ENCODE peak calls at places on chromosomes 7 and 10, in six cellular contexts. I is GM10248; E is endothelial cell; S is brain microvascular endothelial cell; L is cardiac fibroblast; Q is CD4-positive, alpha-beta T cell. B is an unnamed sample.

GRCh38 chr7:112137141-112138101 is 68.8 kb downstream of the DOCK4 start:
- DNase-seq in I (no peak), Q (no peak), L (no peak), S (no peak), E (no peak), B (no peak)

GRCh38 chr7:111029574-111030357 is 61.2 kb upstream of the LRRN3 start:
- DNase-seq in I (no peak), Q (no peak), E (no peak), L (peak), S (peak), B (no peak)

GRCh38 chr10:29723704-29724103 is 88.9 kb upstream of the SVIL start:
- DNase-seq in L (peak), Q (no peak), E (no peak), I (no peak), S (no peak), B (no peak)

GRCh38 chr7:142231716-142232115 is 26.1 kb downstream of the PRSS58 start:
- DNase-seq in S (no peak), Q (no peak), E (peak), I (no peak), L (peak), B (no peak)

GRCh38 chr10:85916999-85917573 is 449.5 kb downstream of the GRID1 start:
- DNase-seq in E (no peak), S (no peak), I (no peak), L (no peak), Q (no peak), B (no peak)

GRCh38 chr7:5774136-5774535 is 7.3 kb downstream of the RNF216 start:
- DNase-seq in S (no peak), Q (no peak), I (no peak), E (no peak), L (no peak), B (no peak)

GRCh38 chr10:97713828-97714400 is 384 bp downstream of the MARVELD1 start:
- DNase-seq in Q (peak), L (peak), S (peak), E (peak), I (peak), B (no peak)

GRCh38 chr7:2100278-2101205 is 132.2 kb downstream of the MAD1L1 start:
- DNase-seq in S (no peak), I (peak), L (no peak), E (no peak), Q (no peak), B (no peak)

GRCh38 chr10:20988357-20988983 is 91.4 kb upstream of the NEBL start:
- DNase-seq in L (peak), Q (no peak), E (no peak), I (no peak), S (no peak), B (no peak)

GRCh38 chr7:82036146-82036886 is 266.5 kb upstream of the HGF start:
- DNase-seq in Q (no peak), I (no peak), E (no peak), L (peak), S (peak), B (peak)

GRCh38 chr7:87420173-87420572 is 55.3 kb downstream of the ABCB4 start:
- DNase-seq in E (no peak), L (no peak), S (no peak), Q (no peak), I (no peak), B (no peak)

GRCh38 chr10:61835909-61836232 is 65.6 kb upstream of the ARID5B start:
- DNase-seq in L (peak), I (no peak), E (no peak), S (no peak), Q (no peak), B (no peak)

GRCh38 chr7:102310414-102310815 is 23.7 kb downstream of the SH2B2 start:
- DNase-seq in I (no peak), E (no peak), Q (no peak), S (no peak), L (no peak), B (no peak)

GRCh38 chr10:34156781-34157425 is 658.2 kb downstream of the PARD3 start:
- DNase-seq in S (peak), Q (no peak), E (no peak), I (no peak), L (peak), B (no peak)

GRCh38 chr10:75245354-75246001 is 9.7 kb upstream of the COMTD1 start:
- DNase-seq in S (no peak), L (no peak), E (no peak), I (no peak), Q (no peak), B (no peak)

GRCh38 chr7:67843001-67843400 is 846.4 kb downstream of the TYW1 start:
- DNase-seq in L (no peak), S (no peak), I (no peak), Q (no peak), E (no peak), B (no peak)

GRCh38 chr10:6231146-6231545 is 28.4 kb downstream of the PFKFB3 start:
- DNase-seq in E (no peak), Q (no peak), L (no peak), S (no peak), I (no peak), B (no peak)

GRCh38 chr10:117443677-117444022 is 68.4 kb upstream of the PDZD8 start:
- DNase-seq in E (no peak), Q (no peak), L (no peak), I (no peak), S (no peak), B (no peak)

GRCh38 chr10:128160335-128160734 is 34.1 kb upstream of the MKI67 start:
- DNase-seq in Q (no peak), E (no peak), I (no peak), L (no peak), S (no peak), B (no peak)

GRCh38 chr10:107391901-107392300 is 227.4 kb upstream of the SORCS1 start:
- DNase-seq in L (no peak), E (no peak), Q (no peak), S (no peak), I (no peak), B (no peak)

GRCh38 chr10:47403401-47404318 is 19.6 kb upstream of the ZNF488 start:
- DNase-seq in Q (no peak), S (no peak), I (no peak), L (no peak), E (no peak), B (no peak)

GRCh38 chr7:120949393-120949799 is 1.2 kb upstream of the ING3 start:
- DNase-seq in I (no peak), S (no peak), E (no peak), Q (no peak), L (no peak), B (no peak)

GRCh38 chr10:29409241-29410051 is 120.6 kb downstream of the LYZL1 start:
- DNase-seq in I (peak), L (peak), Q (peak), E (no peak), S (peak), B (peak)

GRCh38 chr7:34491899-34492298 is 166.1 kb upstream of the NPSR1 start:
- DNase-seq in S (no peak), E (no peak), Q (no peak), I (no peak), L (no peak), B (no peak)

GRCh38 chr10:63720072-63720537 is 198.9 kb downstream of the REEP3 start:
- DNase-seq in S (peak), Q (peak), I (peak), L (peak), E (peak), B (no peak)

GRCh38 chr10:51063659-51064535 is 10.4 kb upstream of the PRKG1 start:
- DNase-seq in E (no peak), S (no peak), L (peak), I (no peak), Q (no peak), B (no peak)
- TF ChIP-seq CTCF in E (peak), S (peak), L (peak), I (peak), Q (no peak), B (peak)

DNA sequence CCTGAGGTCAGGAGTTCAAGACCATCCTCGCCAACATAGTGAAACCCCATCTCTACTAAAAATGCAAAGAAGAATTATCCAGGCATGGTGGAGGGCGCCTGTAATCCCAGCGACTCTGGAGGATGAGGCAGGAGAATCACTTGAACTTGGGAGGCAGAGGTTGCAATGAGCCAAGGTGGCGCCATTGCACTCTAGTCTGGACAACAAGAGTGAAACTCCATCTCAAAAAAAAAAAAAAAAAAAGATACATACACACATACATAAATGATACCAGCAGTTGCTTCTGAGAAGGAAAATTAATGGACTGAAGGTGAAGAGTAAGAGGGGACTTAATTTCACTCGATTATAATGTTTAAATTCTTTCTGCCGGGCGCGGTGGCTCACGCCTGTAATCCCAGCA is 40.2 kb upstream of the PAX2 start:
- DNase-seq in L (no peak), E (no peak), S (no peak), I (no peak), Q (no peak), B (no peak)
- TF ChIP-seq CTCF in L (no peak), E (no peak), S (no peak), I (no peak), Q (no peak), B (no peak)

DNA sequence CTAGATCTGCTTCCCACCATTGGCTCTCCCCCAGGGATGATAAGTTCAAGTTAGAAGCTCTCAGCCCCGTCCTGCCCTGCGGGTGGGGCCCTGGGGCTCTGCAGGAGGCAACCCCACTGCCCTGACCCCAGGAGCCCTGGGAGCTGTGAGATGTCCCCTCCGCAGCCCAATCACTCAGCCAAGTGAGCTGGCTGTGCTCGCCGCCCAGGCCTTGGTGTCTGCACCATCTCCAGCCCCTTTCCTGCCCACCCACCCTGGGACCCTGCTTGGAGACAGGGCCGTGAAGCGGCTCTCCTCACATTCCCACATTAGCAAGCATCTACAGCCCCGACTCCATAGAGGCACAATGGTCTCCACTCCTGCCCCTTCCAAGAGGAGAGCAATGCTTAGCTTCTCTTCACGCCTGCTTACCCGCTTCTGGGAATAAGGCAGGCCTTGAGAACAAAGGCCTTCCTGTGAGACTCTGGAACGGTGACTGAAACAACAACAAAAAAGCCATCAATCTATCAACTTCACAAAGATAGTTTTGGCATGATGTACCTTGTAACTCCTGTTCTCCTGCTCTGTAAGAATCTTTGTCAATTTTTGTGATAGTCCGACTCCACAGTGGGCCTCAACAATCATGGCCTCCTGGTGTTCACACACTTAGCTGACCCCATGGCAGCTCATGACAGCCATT is 67.7 kb downstream of the FOXL3 start:
- DNase-seq in E (no peak), I (no peak), Q (no peak), L (no peak), S (no peak), B (no peak)
- TF ChIP-seq CTCF in E (no peak), I (no peak), Q (no peak), L (no peak), S (no peak), B (no peak)

DNA sequence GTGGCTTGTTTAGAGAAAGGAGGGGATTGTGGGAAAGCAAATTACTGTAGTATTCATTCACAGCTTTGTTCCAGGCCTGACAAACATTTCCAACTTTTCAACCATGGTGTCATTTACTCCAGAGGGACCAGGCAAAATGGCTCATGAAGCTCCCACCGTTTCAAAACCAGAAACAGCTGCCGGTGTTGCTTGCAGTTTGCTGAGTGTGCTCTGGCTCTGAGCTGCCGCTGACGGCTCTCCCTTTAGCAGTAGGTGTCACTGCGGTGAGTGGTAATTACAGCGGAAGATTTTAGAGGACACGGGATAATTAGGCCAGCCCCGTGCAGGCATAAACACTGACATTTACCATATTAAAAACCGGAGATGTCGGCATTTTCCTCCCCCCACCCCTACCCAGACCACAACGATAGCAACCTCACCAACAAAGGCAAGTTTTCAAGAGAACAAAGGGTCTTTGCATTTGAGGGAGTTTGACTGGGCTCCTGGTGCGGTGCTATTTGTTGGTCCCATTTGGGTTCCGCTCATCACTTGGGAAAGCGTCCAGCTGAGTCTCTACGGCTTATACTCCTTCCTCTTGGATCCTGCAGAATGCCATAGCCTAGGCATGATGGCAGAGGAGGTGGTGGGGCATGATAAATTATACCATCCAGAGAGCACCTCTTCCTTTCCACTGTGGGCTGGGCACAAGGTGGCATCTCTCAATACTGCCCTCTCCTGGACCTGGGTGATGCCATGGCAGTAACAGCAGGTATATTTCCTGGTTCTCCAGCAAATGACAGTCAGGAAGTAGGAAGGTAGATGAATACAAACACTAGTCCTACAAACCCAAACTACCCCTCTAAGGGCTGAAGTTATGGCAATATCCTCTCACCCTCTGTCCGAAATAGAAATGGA is 1005.2 kb downstream of the KCNMA1 start:
- DNase-seq in I (no peak), L (peak), E (peak), S (no peak), Q (no peak), B (no peak)
- TF ChIP-seq CTCF in I (peak), L (peak), E (no peak), S (peak), Q (no peak), B (peak)

DNA sequence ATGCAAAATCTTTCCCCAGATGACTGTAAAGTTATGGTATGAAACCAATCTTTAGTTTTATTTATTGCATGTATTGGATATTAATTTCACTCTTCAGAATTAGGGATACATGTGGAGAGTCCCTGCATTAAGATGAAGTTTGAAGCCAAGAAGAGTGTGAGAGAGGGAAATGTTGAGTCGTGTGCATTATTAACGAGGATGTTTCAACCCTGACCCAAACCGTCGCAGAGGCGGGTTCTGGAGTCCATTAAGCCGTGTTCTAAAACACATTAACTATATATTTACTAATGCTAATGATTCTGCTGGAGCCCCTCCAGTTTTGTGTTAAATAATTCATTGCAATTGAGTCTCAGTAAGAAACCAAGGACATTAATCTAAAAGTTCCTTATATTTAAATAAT is 1.8 kb downstream of the CDK14 start:
- DNase-seq in Q (no peak), L (no peak), S (no peak), E (no peak), I (no peak), B (no peak)
- TF ChIP-seq CTCF in Q (no peak), L (no peak), S (no peak), E (no peak), I (no peak), B (no peak)

GRCh38 chr10:101745074-101745690 is 30.7 kb downstream of the FGF8 start:
- DNase-seq in E (no peak), I (no peak), L (no peak), S (no peak), Q (no peak), B (no peak)

GRCh38 chr10:101752241-101752640 is 23.7 kb downstream of the FGF8 start:
- DNase-seq in I (no peak), Q (no peak), L (no peak), S (no peak), E (no peak), B (no peak)

GRCh38 chr10:101748496-101748895 is 27.4 kb downstream of the FGF8 start:
- DNase-seq in I (no peak), E (no peak), S (no peak), L (no peak), Q (no peak), B (no peak)

GRCh38 chr10:101749511-101750016 is 26.4 kb downstream of the FGF8 start:
- DNase-seq in L (no peak), Q (no peak), I (no peak), S (no peak), E (no peak), B (no peak)

GRCh38 chr10:101749033-101749432 is 26.9 kb downstream of the FGF8 start:
- DNase-seq in S (no peak), L (no peak), E (peak), Q (no peak), I (peak), B (no peak)
- TF ChIP-seq CTCF in S (peak), L (no peak), E (no peak), Q (no peak), I (no peak), B (no peak)

GRCh38 chr10:72375585-72375984 is 20.9 kb upstream of the DNAJB12 start:
- DNase-seq in I (no peak), S (no peak), Q (no peak), E (no peak), L (peak), B (no peak)
- TF ChIP-seq CTCF in I (peak), S (peak), Q (no peak), E (no peak), L (peak), B (peak)

DNA sequence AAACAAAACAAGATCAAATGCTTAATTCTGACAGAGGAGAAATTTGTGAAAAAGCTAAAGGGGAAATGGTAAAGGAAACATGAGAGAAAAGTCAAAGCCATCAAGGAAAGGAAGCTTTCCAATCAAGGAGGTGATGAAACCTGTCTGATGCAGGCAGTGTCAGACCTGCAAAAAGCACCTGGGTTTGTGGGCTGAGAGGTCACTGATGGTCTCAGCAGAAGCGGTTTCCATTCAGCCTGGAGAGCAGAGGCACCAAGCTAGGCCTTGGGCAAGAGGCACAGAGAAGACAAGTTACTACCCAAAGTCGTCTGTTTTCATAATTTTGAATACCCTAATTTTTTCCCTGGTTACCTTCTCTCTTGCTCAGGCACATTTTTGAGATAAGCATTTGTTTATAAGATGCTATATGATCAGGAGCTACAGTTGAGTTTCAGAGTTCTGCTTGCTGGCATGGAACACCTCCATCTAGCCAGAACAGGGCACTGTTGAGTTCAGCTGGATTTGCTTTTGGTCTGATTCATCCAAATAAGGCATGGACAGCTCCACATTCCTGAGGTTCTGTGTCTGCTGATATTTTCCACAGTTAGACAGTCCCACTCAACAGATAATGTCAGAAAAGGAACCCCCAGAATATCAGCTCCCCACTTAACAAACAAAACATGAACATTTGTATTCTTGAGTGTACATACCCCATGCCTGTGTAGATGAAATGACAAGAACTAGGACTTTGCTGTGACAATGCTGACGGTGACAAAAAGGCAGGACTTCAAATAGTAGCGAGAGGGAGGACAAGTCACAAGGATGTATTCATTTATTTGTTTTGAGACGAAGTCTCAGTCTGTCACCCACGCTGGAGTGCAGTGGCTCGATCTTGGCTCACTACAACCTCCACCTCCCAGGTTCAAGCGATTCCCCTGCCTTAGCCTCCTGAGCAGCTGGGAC is 4.9 kb upstream of the PPIA start:
- DNase-seq in Q (no peak), E (no peak), L (peak), I (peak), S (peak), B (no peak)
- TF ChIP-seq CTCF in Q (no peak), E (no peak), L (peak), I (no peak), S (peak), B (peak)

GRCh38 chr10:81953420-81953819 is 78.4 kb downstream of the NRG3 start:
- DNase-seq in L (peak), S (peak), E (no peak), Q (no peak), I (no peak), B (no peak)
- TF ChIP-seq CTCF in L (no peak), S (no peak), E (no peak), Q (no peak), I (no peak), B (no peak)

DNA sequence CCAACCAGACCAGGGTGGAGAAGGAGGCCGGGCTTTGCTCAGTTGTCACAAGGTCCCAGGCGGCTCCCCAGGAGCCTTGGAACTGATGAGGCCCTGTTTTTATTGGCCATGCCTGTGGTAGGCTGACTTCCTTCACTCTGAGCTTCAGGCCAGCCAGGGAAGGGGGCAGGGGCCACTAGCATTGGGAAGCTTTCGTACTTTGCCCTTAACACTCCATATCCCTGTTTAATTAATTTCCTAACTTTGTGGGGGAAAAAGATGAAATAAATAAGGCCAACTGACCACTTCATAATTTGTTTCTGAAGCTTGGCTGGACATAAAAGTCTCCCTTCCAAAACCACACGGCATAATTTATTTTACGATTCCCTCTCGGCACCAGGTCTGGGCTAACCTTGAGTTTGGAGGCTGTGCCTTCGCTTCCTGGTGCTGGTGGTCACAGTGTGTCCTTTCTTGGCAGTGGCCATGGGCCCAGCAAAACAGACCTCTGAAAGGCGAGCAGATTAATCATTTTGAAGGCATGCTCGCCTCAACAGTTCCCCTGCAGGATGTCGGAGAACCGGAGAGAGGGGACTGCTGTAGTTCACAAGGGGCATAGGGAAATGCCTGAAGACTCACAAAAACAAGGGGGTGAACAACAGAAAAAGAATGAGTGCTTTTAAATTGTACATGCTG is 965.9 kb downstream of the LRMDA start:
- DNase-seq in Q (no peak), L (peak), S (peak), I (no peak), E (no peak), B (no peak)
- TF ChIP-seq CTCF in Q (no peak), L (no peak), S (peak), I (no peak), E (no peak), B (peak)